ENCODE peak calls at places on chromosome 16, in six cellular contexts. A is activated CD8-positive, alpha-beta T cell treated with anti-CD3 and anti-CD28 coated beads for 36 hours; V is neural crest cell; J is epithelial cell of esophagus; Q is breast epithelium; U is lung. W is an unnamed sample.

GRCh38 chr16:1914084-1914608 is 4.1 kb downstream of the HS3ST6 start:
- DNase-seq in A (no peak), V (no peak), J (no peak), Q (no peak), U (no peak), W (no peak)

GRCh38 chr16:17676171-17676570 is 205.4 kb upstream of the XYLT1 start:
- DNase-seq in A (no peak), V (no peak), J (no peak), Q (no peak), U (no peak), W (no peak)

GRCh38 chr16:47311738-47312505 is 148.9 kb downstream of the ITFG1 start:
- DNase-seq in A (no peak), V (no peak), J (peak; percentile 85), Q (no peak), U (no peak), W (no peak)

GRCh38 chr16:17633146-17633966 is 162.6 kb upstream of the XYLT1 start:
- DNase-seq in A (no peak), V (no peak), J (peak; percentile 70), Q (no peak), U (no peak), W (no peak)

GRCh38 chr16:49460786-49461470 is 87.3 kb downstream of the C16orf78 start:
- DNase-seq in A (no peak), V (no peak), J (no peak), Q (no peak), U (no peak), W (no peak)

GRCh38 chr16:87789437-87790277 is 23.9 kb upstream of the KLHDC4 start:
- DNase-seq in A (no peak), V (no peak), J (peak; percentile 100), Q (peak; percentile 56), U (no peak), W (no peak)

GRCh38 chr16:81071816-81072215 is 5.2 kb downstream of the C16orf46 start:
- DNase-seq in A (no peak), V (no peak), J (peak; percentile 74), Q (no peak), U (no peak), W (no peak)

GRCh38 chr16:84677017-84677803 is 22.6 kb upstream of the USP10 start:
- DNase-seq in A (no peak), V (no peak), J (no peak), Q (no peak), U (no peak), W (no peak)

GRCh38 chr16:10388987-10389386 is 3.1 kb downstream of the ATF7IP2 start:
- DNase-seq in A (no peak), V (no peak), J (no peak), Q (no peak), U (no peak), W (no peak)

GRCh38 chr16:12271006-12271405 is 294.5 kb downstream of the SNX29 start:
- DNase-seq in A (peak; percentile 13), V (peak; percentile 18), J (peak; percentile 14), Q (no peak), U (no peak), W (no peak)

DNA sequence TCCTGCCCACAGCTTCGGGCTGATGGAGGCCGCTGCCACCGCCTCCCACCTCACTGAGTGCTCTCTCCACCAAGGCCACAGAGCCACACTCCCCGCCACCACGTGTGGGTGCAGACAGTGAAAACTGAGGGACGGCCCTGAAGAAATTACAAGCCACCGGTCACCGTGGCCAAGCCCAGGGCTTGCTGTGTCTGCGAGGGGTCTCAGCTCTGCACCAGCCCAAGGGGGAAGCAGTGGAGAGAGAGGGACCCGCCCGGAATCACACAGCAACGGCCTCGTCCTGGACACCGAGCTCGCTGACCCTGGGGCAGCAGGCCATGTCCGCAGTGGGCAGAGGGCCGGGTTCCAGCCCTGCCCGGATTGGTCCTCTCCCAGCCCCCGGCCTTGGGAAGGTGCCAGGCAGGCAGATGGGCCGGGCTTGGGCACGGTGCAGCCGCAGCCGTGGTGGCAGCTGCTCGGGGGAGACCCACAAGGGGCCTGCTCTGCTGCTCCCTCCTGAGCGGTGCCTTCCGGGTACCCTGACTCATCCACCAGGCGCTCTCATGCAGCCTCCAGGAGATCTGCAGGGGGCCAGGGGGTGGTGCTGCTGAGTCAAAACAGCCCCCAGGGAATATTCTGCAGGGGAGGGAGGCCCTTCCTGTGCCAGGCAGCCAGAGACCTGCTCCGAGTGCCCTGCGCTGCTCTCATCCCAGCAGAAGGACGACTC is 52.0 kb downstream of the CBFA2T3 start:
- DNase-seq in A (peak; percentile 68), V (no peak), J (peak; percentile 50), Q (no peak), U (no peak), W (peak; percentile 72)
- TF ChIP-seq CTCF in A (peak; percentile 9), V (peak; percentile 33), J (peak; percentile 21), Q (no peak), U (no peak), W (peak; percentile 40)

DNA sequence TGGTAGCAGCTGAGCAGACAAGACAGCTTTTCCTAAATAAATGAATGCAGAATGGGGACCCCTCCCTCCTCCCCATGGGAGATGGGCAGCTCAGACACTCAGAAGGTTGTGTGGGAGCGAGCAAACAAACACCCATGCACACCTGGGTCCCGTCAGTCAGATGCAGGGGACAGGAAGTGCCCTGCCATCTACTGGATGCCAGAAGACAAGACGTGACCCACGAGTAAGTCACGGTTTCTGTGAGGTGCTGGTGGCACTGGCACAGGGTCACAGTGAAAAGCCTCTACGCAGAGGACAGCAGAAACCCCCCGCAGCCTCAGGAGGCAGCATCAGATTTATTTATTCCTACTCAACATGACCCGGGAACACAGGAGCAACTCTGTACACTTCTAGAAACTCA is 8.4 kb downstream of the HBQ1 start:
- DNase-seq in A (peak; percentile 47), V (no peak), J (no peak), Q (no peak), U (no peak), W (no peak)
- TF ChIP-seq CTCF in A (peak; percentile 45), V (peak; percentile 24), J (peak; percentile 9), Q (no peak), U (no peak), W (peak; percentile 19)

DNA sequence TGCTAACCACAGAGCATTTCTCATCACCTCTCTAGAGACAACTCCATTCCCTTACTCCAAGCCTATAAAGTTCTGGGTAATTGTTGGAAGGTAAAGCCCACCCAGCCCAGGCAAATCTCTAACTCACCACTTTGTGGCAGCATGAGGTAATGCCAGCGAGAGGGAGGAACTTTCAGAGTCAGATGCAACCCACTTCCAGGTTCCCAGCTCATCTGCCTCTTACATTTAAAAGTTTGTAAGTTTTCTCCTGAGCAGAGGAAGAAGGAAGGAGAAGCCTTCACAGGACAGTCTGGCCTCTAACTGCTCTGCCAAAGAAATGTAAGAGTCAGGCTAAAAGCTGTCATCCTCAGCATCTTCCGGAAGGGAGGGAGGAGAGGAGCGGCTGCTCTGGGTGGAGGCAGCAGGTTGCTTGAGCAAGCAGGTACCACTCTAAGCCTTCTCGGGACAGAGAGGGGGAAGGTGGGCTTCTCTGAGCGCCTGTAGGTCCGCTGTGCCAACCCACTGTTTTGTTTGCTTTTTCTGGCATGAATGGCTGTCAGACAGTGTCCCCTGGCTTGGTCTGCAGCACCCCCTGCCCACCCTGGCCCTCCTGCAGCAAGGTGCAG is 1.0 kb downstream of the ZNF319 start:
- DNase-seq in A (peak; percentile 50), V (no peak), J (peak; percentile 55), Q (no peak), U (no peak), W (no peak)
- TF ChIP-seq CTCF in A (no peak), V (peak; percentile 17), J (peak; percentile 9), Q (no peak), U (no peak), W (no peak)

GRCh38 chr16:57529324-57530103 is 6.9 kb downstream of the CCDC102A start:
- DNase-seq in A (peak; percentile 24), V (no peak), J (no peak), Q (no peak), U (no peak), W (no peak)
- TF ChIP-seq CTCF in A (no peak), V (no peak), J (no peak), Q (no peak), U (no peak), W (no peak)

GRCh38 chr16:53740933-53741531 is 37.1 kb downstream of the FTO start:
- DNase-seq in A (no peak), V (no peak), J (no peak), Q (no peak), U (no peak), W (no peak)
- TF ChIP-seq CTCF in A (no peak), V (no peak), J (no peak), Q (no peak), U (no peak), W (no peak)

DNA sequence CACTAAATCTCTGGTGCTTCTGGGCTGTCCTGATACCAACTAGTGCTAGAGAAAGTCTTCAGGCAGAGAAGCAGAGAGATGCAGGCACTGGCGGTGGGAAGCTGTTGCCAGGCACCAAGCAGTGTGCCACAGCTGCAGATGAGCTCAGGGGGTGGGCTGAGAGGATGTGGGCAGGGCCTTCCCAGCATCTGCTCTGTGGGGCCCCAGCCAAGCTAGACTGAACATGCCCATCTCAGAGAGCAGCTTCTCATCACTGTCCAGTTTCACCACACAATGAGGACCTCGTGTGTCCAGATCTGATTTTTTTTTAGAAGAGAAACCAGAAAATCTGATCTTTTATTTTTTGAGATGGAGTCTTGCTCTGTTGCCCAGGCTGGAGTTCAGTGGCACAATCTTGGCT is 17.1 kb downstream of the PSKH1 start:
- DNase-seq in A (peak; percentile 72), V (no peak), J (peak; percentile 81), Q (no peak), U (no peak), W (no peak)
- TF ChIP-seq CTCF in A (no peak), V (no peak), J (no peak), Q (no peak), U (no peak), W (no peak)

GRCh38 chr16:22374311-22375116 is at the start of gene CDR2:
- DNase-seq in A (peak; percentile 98), V (peak; percentile 95), J (peak; percentile 98), Q (peak; percentile 98), U (peak; percentile 99), W (peak; percentile 99)
- TF ChIP-seq CTCF in A (no peak), V (no peak), J (no peak), Q (no peak), U (no peak), W (no peak)

W was measured in GM10248.